ENCODE peak calls at places on chromosomes 7 and 10, in ten cellular contexts. Y, J, D, M, S, P, B, T, Z and I are unnamed samples. For H3K9me2 and H3K4me1, the result is how much of the 10 kb centered on the place peaks cover.

GRCh38 chr10:92970301-92971070 is 90.1 kb upstream of the CYP26C1 start:
- DNase-seq in D (no peak), Y (peak), J (no peak), S (no peak), B (no peak), M (no peak), P (no peak), Z (no peak), T (no peak), I (no peak)

GRCh38 chr10:101319241-101319915 is 34.6 kb upstream of the BTRC start:
- DNase-seq in M (no peak), B (peak), J (no peak), D (no peak), Y (peak), Z (no peak), T (no peak), P (no peak), S (peak), I (no peak)

GRCh38 chr7:98565114-98565513 is 52.0 kb upstream of the NPTX2 start:
- DNase-seq in S (no peak), M (no peak), P (no peak), B (no peak), T (no peak), Y (no peak), J (no peak), Z (no peak), D (no peak), I (no peak)

GRCh38 chr10:873020-873419 is 58.5 kb downstream of the LARP4B start:
- DNase-seq in M (no peak), P (no peak), Z (no peak), D (no peak), S (no peak), B (no peak), T (no peak), Y (no peak), J (no peak), I (no peak)

GRCh38 chr10:15211464-15211979 is 43.0 kb upstream of the NMT2 start:
- DNase-seq in J (no peak), Y (peak), P (peak), S (no peak), D (no peak), Z (no peak), T (no peak), M (peak), B (no peak), I (no peak)

GRCh38 chr10:78614744-78615143 is 454.0 kb upstream of the ZMIZ1 start:
- DNase-seq in T (no peak), M (no peak), B (no peak), Y (no peak), D (no peak), S (no peak), Z (no peak), P (no peak), J (no peak), I (no peak)

GRCh38 chr10:132703305-132704007 is 82.5 kb downstream of the NKX6-2 start:
- DNase-seq in M (no peak), Y (no peak), J (no peak), S (no peak), T (no peak), D (no peak), P (no peak), Z (no peak), B (no peak), I (no peak)

GRCh38 chr7:234041-234711 is 41.8 kb downstream of the FAM20C start:
- DNase-seq in P (no peak), M (no peak), J (no peak), Y (peak), D (no peak), Z (no peak), B (no peak), T (no peak), S (peak), I (no peak)

GRCh38 chr7:139777304-139777890 is 401 bp downstream of the HIPK2 start:
- DNase-seq in M (no peak), D (no peak), J (peak), T (no peak), Y (peak), B (peak), S (peak), Z (peak), P (peak), I (peak)

GRCh38 chr10:33804534-33804933 is 470.1 kb upstream of the NRP1 start:
- DNase-seq in D (no peak), J (no peak), Z (no peak), Y (no peak), T (no peak), S (no peak), M (no peak), P (no peak), B (no peak), I (no peak)

GRCh38 chr7:113810108-113810748 is 108.6 kb downstream of the PPP1R3A start:
- DNase-seq in S (no peak), J (no peak), Z (no peak), D (no peak), M (no peak), P (no peak), Y (peak), B (no peak), T (no peak), I (no peak)

GRCh38 chr7:50834136-50834535 is 51.4 kb upstream of the GRB10 start:
- DNase-seq in P (no peak), T (no peak), Y (no peak), S (no peak), D (no peak), B (no peak), Z (no peak), J (no peak), M (no peak), I (no peak)

GRCh38 chr7:135490783-135491182 is 19.1 kb downstream of the CNOT4 start:
- DNase-seq in T (no peak), J (no peak), M (no peak), Y (peak), S (peak), B (no peak), D (no peak), Z (no peak), P (peak), I (no peak)

GRCh38 chr7:730501-731439 is 3.7 kb upstream of the PRKAR1B start:
- DNase-seq in S (no peak), T (no peak), P (no peak), J (no peak), B (no peak), M (no peak), Y (peak), D (no peak), Z (no peak), I (no peak)

GRCh38 chr10:35423505-35424306 is 87.4 kb downstream of the CCNY start:
- DNase-seq in T (no peak), B (no peak), P (peak), M (no peak), D (no peak), S (no peak), Y (peak), Z (no peak), J (no peak), I (no peak)

GRCh38 chr10:35424680-35425285 is 88.5 kb downstream of the CCNY start:
- DNase-seq in B (no peak), P (no peak), J (no peak), S (no peak), M (no peak), Y (no peak), Z (no peak), D (no peak), T (no peak), I (no peak)

GRCh38 chr10:35427543-35427942 is 91.2 kb downstream of the CCNY start:
- DNase-seq in J (no peak), B (no peak), T (no peak), D (no peak), P (no peak), M (no peak), Z (no peak), Y (no peak), S (no peak), I (no peak)

GRCh38 chr10:35426657-35427056 is 90.3 kb downstream of the CCNY start:
- DNase-seq in S (no peak), Y (no peak), B (no peak), P (no peak), J (no peak), T (no peak), M (no peak), D (no peak), Z (no peak), I (no peak)

GRCh38 chr10:35425596-35425995 is 89.3 kb downstream of the CCNY start:
- DNase-seq in Y (peak), B (no peak), T (no peak), P (peak), Z (no peak), J (no peak), M (no peak), D (no peak), S (no peak), I (no peak)
- H3K9me2 ChIP-seq in Y (under half), B (under half), T (under half), P (under half), Z (under half), J (under half), M (under half), D (under half), S (under half), I (under half)

GRCh38 chr7:47572101-47572460 is 9.8 kb downstream of the TNS3 start:
- DNase-seq in B (no peak), M (no peak), Y (peak), T (no peak), Z (no peak), J (no peak), D (no peak), S (no peak), P (no peak), I (no peak)
- H3K4me1 ChIP-seq in B (under half), M (under half), Y (half or more), T (half or more), Z (half or more), J (under half), D (half or more), S (half or more), P (half or more), I (half or more)

GRCh38 chr10:103659674-103660363 is 166.3 kb downstream of the NEURL1 start:
- DNase-seq in Y (peak), B (peak), T (no peak), P (no peak), D (peak), J (peak), Z (no peak), M (no peak), S (peak), I (no peak)
- H2AFZ ChIP-seq in Y (no peak), B (no peak), T (no peak), P (no peak), D (no peak), J (peak), Z (no peak), M (no peak), S (no peak), I (no peak)

GRCh38 chr7:112124367-112124766 is 81.8 kb downstream of the DOCK4 start:
- DNase-seq in P (no peak), J (no peak), D (no peak), T (no peak), B (no peak), Z (no peak), Y (no peak), S (no peak), M (no peak), I (no peak)
- H3K9me2 ChIP-seq in P (under half), J (under half), D (under half), T (under half), B (under half), Z (under half), Y (under half), S (under half), M (under half), I (under half)

GRCh38 chr7:44401692-44402091 is 76.3 kb upstream of the CAMK2B start:
- DNase-seq in T (no peak), B (no peak), P (no peak), M (no peak), Z (no peak), Y (no peak), S (no peak), D (no peak), J (no peak), I (no peak)
- H3K4me1 ChIP-seq in T (under half), B (under half), P (under half), M (under half), Z (under half), Y (under half), S (under half), D (under half), J (under half), I (under half)

GRCh38 chr10:102743588-102744373 is at the start of gene WBP1L:
- DNase-seq in J (peak), P (peak), D (peak), M (peak), S (peak), T (peak), B (peak), Z (peak), Y (peak), I (peak)
- H2AFZ ChIP-seq in J (peak), P (peak), D (peak), M (peak), S (peak), T (peak), B (no peak), Z (peak), Y (peak), I (peak)

DNA sequence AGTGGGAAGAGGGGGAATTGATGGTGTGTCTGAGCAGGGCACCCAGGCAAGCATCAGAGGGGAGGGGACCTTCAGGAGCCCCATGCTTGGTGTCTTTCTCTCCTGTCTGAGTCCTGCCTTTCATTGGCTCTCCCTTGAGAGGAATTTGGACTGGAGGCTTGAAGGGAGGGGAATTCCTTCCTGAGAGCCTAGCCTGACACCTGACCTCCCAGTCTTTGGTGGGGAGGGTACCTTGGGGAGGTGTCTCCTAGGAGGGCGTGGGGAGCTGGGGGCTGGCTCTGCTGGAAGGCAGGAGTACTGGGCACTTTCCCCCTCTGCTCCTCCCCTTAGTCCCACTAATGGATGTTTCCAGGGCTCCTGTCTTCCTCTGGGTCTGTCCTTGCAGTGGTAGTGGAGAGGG is 1.3 kb upstream of the SFRP5 start:
- DNase-seq in T (no peak), P (no peak), D (no peak), M (no peak), Z (no peak), B (peak), Y (no peak), S (no peak), J (no peak), I (no peak)
- H3K9me2 ChIP-seq in T (under half), P (under half), D (under half), M (under half), Z (under half), B (under half), Y (under half), S (under half), J (under half), I (under half)

GRCh38 chr10:125155101-125155500 is 5.3 kb downstream of the CTBP2 start:
- DNase-seq in B (peak), Y (no peak), D (no peak), T (no peak), J (no peak), S (no peak), P (no peak), Z (no peak), M (no peak), I (no peak)
- H3K4me1 ChIP-seq in B (under half), Y (half or more), D (under half), T (under half), J (under half), S (half or more), P (half or more), Z (under half), M (under half), I (under half)

DNA sequence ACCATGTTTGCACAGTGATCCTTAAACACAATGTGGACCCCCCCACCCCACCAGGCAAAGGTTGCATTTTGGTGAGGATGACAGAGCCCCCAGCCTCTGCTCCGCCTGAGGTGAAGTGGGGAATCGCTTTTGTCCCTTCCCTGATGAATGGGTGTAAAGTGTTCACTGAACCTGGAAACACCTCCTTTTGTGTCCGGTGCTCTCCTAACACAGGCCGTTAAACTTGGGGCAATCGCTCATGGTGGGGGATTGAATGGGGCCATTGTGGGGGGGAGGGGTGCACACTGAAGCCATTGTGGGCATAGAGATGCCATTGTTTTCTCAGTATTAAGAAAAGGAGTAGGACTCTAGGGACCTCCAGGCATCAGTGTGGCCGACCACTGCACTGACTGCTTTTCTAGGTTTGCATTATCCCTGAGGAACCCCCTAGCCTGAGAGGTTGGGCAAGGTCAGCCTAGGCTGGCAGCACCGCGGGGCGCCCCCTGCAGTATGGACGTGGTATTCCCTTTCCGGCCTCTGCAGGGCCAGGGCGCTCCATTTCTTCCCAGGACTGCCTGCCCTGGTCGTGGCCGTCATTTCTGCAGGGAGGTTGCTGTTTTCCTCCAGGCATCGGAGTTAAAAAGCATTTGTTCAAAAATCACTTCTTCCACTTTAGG is 158.3 kb downstream of the TCF7L2 start:
- DNase-seq in Y (peak), D (no peak), Z (peak), B (peak), P (peak), M (no peak), J (no peak), S (no peak), T (peak), I (peak)
- H2AFZ ChIP-seq in Y (no peak), D (no peak), Z (no peak), B (no peak), P (no peak), M (no peak), J (no peak), S (no peak), T (no peak), I (no peak)